ENCODE peak calls at places on chromosomes 11 and 22, in ten cellular contexts. Z is activated T-helper 2 cell treated with anti-CD3 and anti-CD28 coated beads, Interferon-gamma antibody, Interleukin-2, Interleukin-4, amounts not matched to agents 10 μg/mL and 5 μg/mL and 100 μg/mL, durations not matched to agents 14 hours and 24 hours and 36 hours; J is H9; U is NCI-H1417 treated with DMSO at 0.1 percent for 48 hours; H is ACHN; I is GM12891; T is HuH-7.5; K is endodermal cell; V is stimulated activated CD8-positive, alpha-beta memory T cell treated with anti-CD3 and anti-CD28 coated beads, Interleukin-15, amount 100 ng/mL, for 1 hour; Q is body of pancreas. C is an unnamed sample.

GRCh38 chr11:67499808-67500793 is 5.1 kb downstream of the PITPNM1 start:
- DNase-seq in Q (no peak), I (no peak), T (no peak), Z (no peak), H (no peak), J (no peak), U (no peak), V (no peak), K (no peak), C (no peak)

GRCh38 chr11:598005-598680 is 17.6 kb downstream of the IRF7 start:
- DNase-seq in I (no peak), Z (no peak), T (no peak), U (no peak), V (no peak), K (no peak), Q (no peak), J (no peak), H (no peak), C (no peak)

GRCh38 chr11:16769386-16769785 is 30.9 kb downstream of the C11orf58 start:
- DNase-seq in Z (no peak), T (no peak), H (no peak), Q (no peak), K (no peak), J (no peak), U (no peak), I (no peak), V (no peak), C (no peak)

GRCh38 chr22:47257566-47257965 is 495.1 kb downstream of the TBC1D22A start:
- DNase-seq in T (no peak), Z (no peak), U (no peak), Q (no peak), V (no peak), K (peak), H (no peak), I (no peak), J (no peak), C (no peak)

GRCh38 chr11:132777067-132777975 is 755.0 kb downstream of the OPCML start:
- DNase-seq in Q (no peak), Z (no peak), K (no peak), I (no peak), U (no peak), V (no peak), H (no peak), T (no peak), J (no peak), C (no peak)

GRCh38 chr11:118234833-118235232 is 10.0 kb upstream of the JAML start:
- DNase-seq in U (no peak), T (no peak), V (no peak), Q (no peak), Z (no peak), I (no peak), J (no peak), H (no peak), K (no peak), C (no peak)

GRCh38 chr11:31640611-31641010 is 131.0 kb downstream of the ELP4 start:
- DNase-seq in U (no peak), H (no peak), K (no peak), I (no peak), J (no peak), Q (no peak), V (no peak), Z (no peak), T (no peak), C (no peak)

GRCh38 chr11:103940542-103940941 is 95.9 kb upstream of the DDI1 start:
- DNase-seq in H (no peak), U (no peak), T (no peak), V (no peak), K (no peak), I (no peak), Z (no peak), J (no peak), Q (no peak), C (no peak)

GRCh38 chr11:34423300-34423699 is 15.4 kb upstream of the CAT start:
- DNase-seq in J (no peak), I (no peak), H (no peak), Z (no peak), T (no peak), V (no peak), Q (no peak), U (no peak), K (no peak), C (no peak)

GRCh38 chr11:76680517-76681425 is 10.2 kb upstream of the LRRC32 start:
- DNase-seq in H (peak), Q (peak), T (peak), J (peak), I (peak), Z (peak), K (peak), U (peak), V (peak), C (no peak)

GRCh38 chr11:30488304-30488998 is 97.7 kb downstream of the MPPED2 start:
- DNase-seq in K (no peak), U (peak), V (no peak), I (no peak), Q (peak), J (no peak), Z (no peak), T (peak), H (no peak), C (no peak)

GRCh38 chr11:95335989-95336388 is 105.0 kb upstream of the SESN3 start:
- DNase-seq in T (no peak), Z (no peak), Q (no peak), K (peak), V (no peak), J (no peak), U (no peak), H (no peak), I (no peak), C (no peak)

GRCh38 chr22:35064664-35065063 is 1.3 kb upstream of the ISX start:
- DNase-seq in I (peak), Z (no peak), T (no peak), K (no peak), Q (no peak), V (no peak), H (peak), U (no peak), J (no peak), C (peak)

GRCh38 chr22:31838917-31839316 is 85.1 kb downstream of the DEPDC5 start:
- DNase-seq in V (no peak), I (no peak), U (no peak), K (no peak), Z (no peak), T (no peak), H (no peak), Q (no peak), J (no peak), C (no peak)

GRCh38 chr11:109971184-109971523 is 122.0 kb upstream of the ZC3H12C start:
- DNase-seq in T (no peak), K (no peak), V (no peak), Q (no peak), H (peak), U (no peak), Z (no peak), J (no peak), I (no peak), C (no peak)

GRCh38 chr11:61254403-61255025 is 13.5 kb downstream of the PGA5 start:
- DNase-seq in J (peak), H (peak), T (peak), K (peak), I (peak), Q (peak), V (peak), U (no peak), Z (peak), C (peak)

GRCh38 chr22:23240639-23241389 is 60.5 kb downstream of the BCR start:
- DNase-seq in J (peak), U (no peak), H (peak), Z (no peak), K (peak), T (no peak), Q (no peak), V (no peak), I (no peak), C (no peak)

GRCh38 chr11:115678942-115679341 is 174.7 kb upstream of the CADM1 start:
- DNase-seq in I (no peak), J (peak), U (no peak), K (peak), V (no peak), Z (no peak), Q (no peak), T (no peak), H (peak), C (no peak)

C was measured in GM06990.